ENCODE peak calls at places on chromosome 21, in eight cellular contexts. Z, V, A, H, B, I, F and P are unnamed samples.

GRCh38 chr21:14773777-14774345 is 227.7 kb upstream of the SAMSN1 start:
- DNase-seq in V (peak), A (peak), H (no peak), B (peak), I (no peak), F (peak), Z (no peak), P (peak)

GRCh38 chr21:26941436-26941835 is 25.5 kb downstream of the ADAMTS5 start:
- DNase-seq in F (no peak), V (no peak), A (no peak), I (no peak), Z (peak), B (peak), H (peak), P (no peak)

GRCh38 chr21:45858180-45858579 is 123.4 kb upstream of the COL6A1 start:
- DNase-seq in Z (no peak), A (peak), B (no peak), V (no peak), H (no peak), F (no peak), I (no peak), P (no peak)

GRCh38 chr21:16002872-16003466 is 273.2 kb downstream of the USP25 start:
- DNase-seq in B (no peak), Z (peak), I (no peak), H (peak), A (no peak), V (no peak), F (no peak), P (no peak)

GRCh38 chr21:45468051-45468970 is 63.3 kb downstream of the COL18A1 start:
- DNase-seq in A (no peak), Z (no peak), V (no peak), B (no peak), H (no peak), F (no peak), I (no peak), P (no peak)

GRCh38 chr21:25809013-25809412 is 74.2 kb downstream of the GABPA start:
- DNase-seq in B (peak), I (peak), A (no peak), F (no peak), H (peak), Z (no peak), V (no peak), P (no peak)

GRCh38 chr21:35048706-35049617 is at the start of gene RUNX1:
- DNase-seq in V (peak), Z (peak), A (no peak), F (peak), H (peak), I (peak), B (peak), P (peak)

GRCh38 chr21:37423103-37423502 is 56.5 kb downstream of the DYRK1A start:
- DNase-seq in F (no peak), I (no peak), H (no peak), Z (no peak), A (no peak), B (no peak), V (no peak), P (no peak)

GRCh38 chr21:36113647-36114428 is 21.0 kb upstream of the CBR3 start:
- DNase-seq in H (no peak), B (no peak), F (peak), I (no peak), Z (no peak), V (peak), A (no peak), P (no peak)

GRCh38 chr21:40255665-40256064 is 388.4 kb downstream of the PCP4 start:
- DNase-seq in Z (no peak), H (no peak), F (no peak), I (no peak), B (peak), A (no peak), V (no peak), P (no peak)

GRCh38 chr21:34807146-34807880 is 138.5 kb downstream of the CLIC6 start:
- DNase-seq in V (no peak), A (no peak), Z (peak), H (peak), I (peak), F (peak), B (peak), P (peak)

GRCh38 chr21:44734841-44735240 is 23.5 kb upstream of the TSPEAR start:
- DNase-seq in B (no peak), H (no peak), Z (no peak), F (no peak), A (no peak), V (no peak), I (no peak), P (no peak)

GRCh38 chr21:41641821-41642368 is 125.0 kb downstream of the RIPK4 start:
- DNase-seq in H (peak), F (no peak), Z (peak), I (peak), V (no peak), B (peak), A (no peak), P (no peak)

GRCh38 chr21:45482899-45483821 is 59.1 kb downstream of the SLC19A1 start:
- DNase-seq in Z (no peak), A (no peak), I (no peak), H (no peak), V (no peak), F (peak), B (no peak), P (no peak)

GRCh38 chr21:34801519-34802132 is 132.8 kb downstream of the CLIC6 start:
- DNase-seq in I (no peak), V (no peak), Z (no peak), B (peak), A (no peak), F (no peak), H (no peak), P (no peak)